ENCODE peak calls at places on chromosomes 2 and 18, in six cellular contexts. One of them, this sample, is unnamed.

GRCh38 chr2:221924551-221924950 is 352.4 kb upstream of the EPHA4 start:
- DNase-seq in kidney glomerular epithelial cell: no peak
- DNase-seq in NCI-H1092 treated with DMSO at 0.1 percent for 48 hours: no peak
- DNase-seq in lung microvascular endothelial cell: no peak
- DNase-seq in naive thymus-derived CD4-positive, alpha-beta T cell: no peak
- DNase-seq in hippocampal formation: no peak
- DNase-seq in this sample: no peak

GRCh38 chr2:237474511-237474911 is 12.5 kb upstream of the MLPH start:
- DNase-seq in lung microvascular endothelial cell: no peak
- DNase-seq in kidney glomerular epithelial cell: no peak
- DNase-seq in hippocampal formation: no peak
- DNase-seq in naive thymus-derived CD4-positive, alpha-beta T cell: no peak
- DNase-seq in NCI-H1092 treated with DMSO at 0.1 percent for 48 hours: no peak
- DNase-seq in this sample: no peak

GRCh38 chr2:112343827-112344585 is 68.6 kb downstream of the ZC3H6 start:
- DNase-seq in kidney glomerular epithelial cell: no peak
- DNase-seq in NCI-H1092 treated with DMSO at 0.1 percent for 48 hours: no peak
- DNase-seq in lung microvascular endothelial cell: no peak
- DNase-seq in hippocampal formation: no peak
- DNase-seq in naive thymus-derived CD4-positive, alpha-beta T cell: no peak
- DNase-seq in this sample: no peak

GRCh38 chr2:226524381-226524843 is 275.2 kb downstream of the IRS1 start:
- DNase-seq in kidney glomerular epithelial cell: no peak
- DNase-seq in NCI-H1092 treated with DMSO at 0.1 percent for 48 hours: no peak
- DNase-seq in lung microvascular endothelial cell: no peak
- DNase-seq in hippocampal formation: no peak
- DNase-seq in naive thymus-derived CD4-positive, alpha-beta T cell: no peak
- DNase-seq in this sample: peak; percentile 32

GRCh38 chr2:119672161-119672862 is 6.7 kb upstream of the TMEM177 start:
- DNase-seq in hippocampal formation: no peak
- DNase-seq in kidney glomerular epithelial cell: no peak
- DNase-seq in lung microvascular endothelial cell: no peak
- DNase-seq in NCI-H1092 treated with DMSO at 0.1 percent for 48 hours: no peak
- DNase-seq in naive thymus-derived CD4-positive, alpha-beta T cell: no peak
- DNase-seq in this sample: no peak

GRCh38 chr18:76801567-76802505 is 20.5 kb upstream of the ZNF236 start:
- DNase-seq in lung microvascular endothelial cell: peak; percentile 67
- DNase-seq in naive thymus-derived CD4-positive, alpha-beta T cell: no peak
- DNase-seq in kidney glomerular epithelial cell: peak; percentile 20
- DNase-seq in hippocampal formation: peak; percentile 33
- DNase-seq in NCI-H1092 treated with DMSO at 0.1 percent for 48 hours: peak; percentile 42
- DNase-seq in this sample: peak; percentile 85

GRCh38 chr2:2763998-2764355 is 432.9 kb upstream of the MYT1L start:
- DNase-seq in kidney glomerular epithelial cell: no peak
- DNase-seq in NCI-H1092 treated with DMSO at 0.1 percent for 48 hours: peak; percentile 57
- DNase-seq in naive thymus-derived CD4-positive, alpha-beta T cell: no peak
- DNase-seq in lung microvascular endothelial cell: no peak
- DNase-seq in hippocampal formation: no peak
- DNase-seq in this sample: no peak

GRCh38 chr2:218658671-218659257 is 659 bp downstream of the ZNF142 start:
- DNase-seq in kidney glomerular epithelial cell: peak; percentile 72
- DNase-seq in naive thymus-derived CD4-positive, alpha-beta T cell: peak; percentile 3
- DNase-seq in NCI-H1092 treated with DMSO at 0.1 percent for 48 hours: peak; percentile 11
- DNase-seq in hippocampal formation: no peak
- DNase-seq in lung microvascular endothelial cell: no peak
- DNase-seq in this sample: peak; percentile 61

GRCh38 chr2:128692895-128693519 is 374.3 kb upstream of the HS6ST1 start:
- DNase-seq in hippocampal formation: no peak
- DNase-seq in kidney glomerular epithelial cell: no peak
- DNase-seq in naive thymus-derived CD4-positive, alpha-beta T cell: no peak
- DNase-seq in lung microvascular endothelial cell: no peak
- DNase-seq in NCI-H1092 treated with DMSO at 0.1 percent for 48 hours: no peak
- DNase-seq in this sample: no peak

GRCh38 chr2:217066510-217067270 is 206.8 kb upstream of the TNP1 start:
- DNase-seq in lung microvascular endothelial cell: no peak
- DNase-seq in kidney glomerular epithelial cell: peak; percentile 20
- DNase-seq in naive thymus-derived CD4-positive, alpha-beta T cell: no peak
- DNase-seq in NCI-H1092 treated with DMSO at 0.1 percent for 48 hours: no peak
- DNase-seq in hippocampal formation: no peak
- DNase-seq in this sample: no peak

GRCh38 chr2:206876176-206876575 is 63.1 kb upstream of the CPO start:
- DNase-seq in NCI-H1092 treated with DMSO at 0.1 percent for 48 hours: no peak
- DNase-seq in hippocampal formation: peak; percentile 4
- DNase-seq in lung microvascular endothelial cell: no peak
- DNase-seq in naive thymus-derived CD4-positive, alpha-beta T cell: no peak
- DNase-seq in kidney glomerular epithelial cell: no peak
- DNase-seq in this sample: no peak

GRCh38 chr2:98465456-98466201 is 21.0 kb downstream of the INPP4A start:
- DNase-seq in hippocampal formation: peak; percentile 48
- DNase-seq in naive thymus-derived CD4-positive, alpha-beta T cell: peak; percentile 85
- DNase-seq in kidney glomerular epithelial cell: peak; percentile 18
- DNase-seq in lung microvascular endothelial cell: peak; percentile 72
- DNase-seq in NCI-H1092 treated with DMSO at 0.1 percent for 48 hours: peak; percentile 82
- DNase-seq in this sample: peak; percentile 37